ENCODE peak calls at places on chromosomes 3 and 15, in ten cellular contexts. One of them, this sample, is unnamed.

GRCh38 chr3:99562990-99563607 is 75.3 kb upstream of the COL8A1 start:
- DNase-seq in endothelial cell: no peak
- DNase-seq in kidney epithelial cell: no peak
- DNase-seq in pancreas: no peak
- DNase-seq in adrenal gland: no peak
- DNase-seq in fibroblast of lung: peak; percentile 77
- DNase-seq in neural progenitor cell: no peak
- DNase-seq in GM13977: no peak
- DNase-seq in AG10803: peak; percentile 89
- DNase-seq in cardiac muscle cell: no peak
- DNase-seq in this sample: no peak

GRCh38 chr3:52291508-52292181 is 4.0 kb downstream of the GLYCTK start:
- DNase-seq in pancreas: peak; percentile 59
- DNase-seq in AG10803: no peak
- DNase-seq in GM13977: peak; percentile 79
- DNase-seq in neural progenitor cell: peak; percentile 67
- DNase-seq in kidney epithelial cell: no peak
- DNase-seq in adrenal gland: no peak
- DNase-seq in endothelial cell: peak; percentile 56
- DNase-seq in fibroblast of lung: no peak
- DNase-seq in cardiac muscle cell: peak; percentile 51
- DNase-seq in this sample: no peak

GRCh38 chr15:84915011-84915958 is 30.8 kb downstream of the SLC28A1 start:
- DNase-seq in adrenal gland: peak; percentile 88
- DNase-seq in AG10803: peak; percentile 85
- DNase-seq in pancreas: no peak
- DNase-seq in cardiac muscle cell: peak; percentile 96
- DNase-seq in GM13977: peak; percentile 86
- DNase-seq in endothelial cell: no peak
- DNase-seq in fibroblast of lung: peak; percentile 97
- DNase-seq in kidney epithelial cell: peak; percentile 89
- DNase-seq in neural progenitor cell: no peak
- DNase-seq in this sample: peak; percentile 63

GRCh38 chr15:65083262-65083701 is 6.7 kb downstream of the KBTBD13 start:
- DNase-seq in AG10803: no peak
- DNase-seq in cardiac muscle cell: peak; percentile 64
- DNase-seq in neural progenitor cell: peak; percentile 92
- DNase-seq in pancreas: no peak
- DNase-seq in fibroblast of lung: peak; percentile 57
- DNase-seq in endothelial cell: no peak
- DNase-seq in GM13977: no peak
- DNase-seq in kidney epithelial cell: no peak
- DNase-seq in adrenal gland: no peak
- DNase-seq in this sample: no peak

GRCh38 chr3:193960485-193961172 is 175.3 kb upstream of the HES1 start:
- DNase-seq in GM13977: no peak
- DNase-seq in cardiac muscle cell: no peak
- DNase-seq in adrenal gland: no peak
- DNase-seq in pancreas: no peak
- DNase-seq in endothelial cell: no peak
- DNase-seq in kidney epithelial cell: peak; percentile 73
- DNase-seq in fibroblast of lung: peak; percentile 91
- DNase-seq in AG10803: no peak
- DNase-seq in neural progenitor cell: no peak
- DNase-seq in this sample: no peak

GRCh38 chr3:31232049-31233040 is 300.4 kb upstream of the STT3B start:
- DNase-seq in neural progenitor cell: no peak
- DNase-seq in GM13977: no peak
- DNase-seq in cardiac muscle cell: no peak
- DNase-seq in endothelial cell: no peak
- DNase-seq in fibroblast of lung: peak; percentile 41
- DNase-seq in adrenal gland: peak; percentile 44
- DNase-seq in pancreas: no peak
- DNase-seq in AG10803: no peak
- DNase-seq in kidney epithelial cell: no peak
- DNase-seq in this sample: no peak

GRCh38 chr3:69252631-69253030 is 130.2 kb upstream of the LMOD3 start:
- DNase-seq in adrenal gland: no peak
- DNase-seq in cardiac muscle cell: no peak
- DNase-seq in neural progenitor cell: no peak
- DNase-seq in endothelial cell: no peak
- DNase-seq in pancreas: no peak
- DNase-seq in GM13977: no peak
- DNase-seq in fibroblast of lung: no peak
- DNase-seq in kidney epithelial cell: no peak
- DNase-seq in AG10803: no peak
- DNase-seq in this sample: no peak

GRCh38 chr3:194267744-194268658 is 83.1 kb downstream of the CPN2 start:
- DNase-seq in fibroblast of lung: peak; percentile 79
- DNase-seq in GM13977: no peak
- DNase-seq in cardiac muscle cell: no peak
- DNase-seq in AG10803: no peak
- DNase-seq in adrenal gland: peak; percentile 58
- DNase-seq in endothelial cell: no peak
- DNase-seq in neural progenitor cell: no peak
- DNase-seq in pancreas: no peak
- DNase-seq in kidney epithelial cell: no peak
- DNase-seq in this sample: no peak

GRCh38 chr3:100097919-100098896 is 16.1 kb downstream of the FILIP1L start:
- DNase-seq in fibroblast of lung: no peak
- DNase-seq in neural progenitor cell: no peak
- DNase-seq in adrenal gland: peak; percentile 55
- DNase-seq in cardiac muscle cell: peak; percentile 10
- DNase-seq in kidney epithelial cell: no peak
- DNase-seq in pancreas: no peak
- DNase-seq in endothelial cell: no peak
- DNase-seq in AG10803: no peak
- DNase-seq in GM13977: no peak
- DNase-seq in this sample: no peak

GRCh38 chr3:57545636-57546268 is 1.6 kb upstream of the DNAH12 start:
- DNase-seq in cardiac muscle cell: no peak
- DNase-seq in GM13977: no peak
- DNase-seq in pancreas: no peak
- DNase-seq in kidney epithelial cell: no peak
- DNase-seq in neural progenitor cell: peak; percentile 4
- DNase-seq in adrenal gland: peak; percentile 78
- DNase-seq in endothelial cell: no peak
- DNase-seq in AG10803: no peak
- DNase-seq in fibroblast of lung: peak; percentile 56
- DNase-seq in this sample: no peak

GRCh38 chr3:58416191-58416590 is 17.4 kb downstream of the PDHB start:
- DNase-seq in cardiac muscle cell: no peak
- DNase-seq in neural progenitor cell: peak; percentile 48
- DNase-seq in pancreas: no peak
- DNase-seq in GM13977: no peak
- DNase-seq in AG10803: no peak
- DNase-seq in fibroblast of lung: no peak
- DNase-seq in adrenal gland: no peak
- DNase-seq in endothelial cell: no peak
- DNase-seq in kidney epithelial cell: no peak
- DNase-seq in this sample: no peak

GRCh38 chr3:195583831-195584542 is at the start of gene APOD:
- DNase-seq in AG10803: peak; percentile 59
- DNase-seq in endothelial cell: no peak
- DNase-seq in neural progenitor cell: no peak
- DNase-seq in fibroblast of lung: peak; percentile 5
- DNase-seq in pancreas: no peak
- DNase-seq in GM13977: no peak
- DNase-seq in adrenal gland: no peak
- DNase-seq in cardiac muscle cell: no peak
- DNase-seq in kidney epithelial cell: no peak
- DNase-seq in this sample: no peak

GRCh38 chr15:69573815-69574472 is 121.3 kb downstream of the RPLP1 start:
- DNase-seq in cardiac muscle cell: no peak
- DNase-seq in AG10803: no peak
- DNase-seq in endothelial cell: no peak
- DNase-seq in pancreas: no peak
- DNase-seq in kidney epithelial cell: no peak
- DNase-seq in fibroblast of lung: peak; percentile 79
- DNase-seq in GM13977: no peak
- DNase-seq in adrenal gland: no peak
- DNase-seq in neural progenitor cell: no peak
- DNase-seq in this sample: no peak

GRCh38 chr3:39577541-39577940 is 110.1 kb downstream of the MOBP start:
- DNase-seq in endothelial cell: no peak
- DNase-seq in kidney epithelial cell: no peak
- DNase-seq in AG10803: no peak
- DNase-seq in pancreas: no peak
- DNase-seq in fibroblast of lung: no peak
- DNase-seq in neural progenitor cell: peak; percentile 69
- DNase-seq in adrenal gland: no peak
- DNase-seq in GM13977: no peak
- DNase-seq in cardiac muscle cell: no peak
- DNase-seq in this sample: no peak

GRCh38 chr15:21261965-21262850 is 178.1 kb downstream of the POTEB3 start:
- DNase-seq in cardiac muscle cell: no peak
- DNase-seq in endothelial cell: no peak
- DNase-seq in fibroblast of lung: no peak
- DNase-seq in kidney epithelial cell: no peak
- DNase-seq in GM13977: no peak
- DNase-seq in AG10803: no peak
- DNase-seq in pancreas: peak; percentile 56
- DNase-seq in neural progenitor cell: no peak
- DNase-seq in adrenal gland: no peak
- DNase-seq in this sample: no peak

GRCh38 chr3:184815046-184815930 is 3.3 kb downstream of the VPS8 start:
- DNase-seq in cardiac muscle cell: no peak
- DNase-seq in AG10803: peak; percentile 53
- DNase-seq in pancreas: no peak
- DNase-seq in fibroblast of lung: peak; percentile 90
- DNase-seq in GM13977: no peak
- DNase-seq in endothelial cell: no peak
- DNase-seq in neural progenitor cell: no peak
- DNase-seq in kidney epithelial cell: peak; percentile 12
- DNase-seq in adrenal gland: no peak
- DNase-seq in this sample: peak; percentile 31

GRCh38 chr15:72585659-72586058 is 68.8 kb upstream of the GOLGA6B start:
- DNase-seq in endothelial cell: no peak
- DNase-seq in kidney epithelial cell: no peak
- DNase-seq in cardiac muscle cell: no peak
- DNase-seq in neural progenitor cell: no peak
- DNase-seq in adrenal gland: no peak
- DNase-seq in fibroblast of lung: peak; percentile 25
- DNase-seq in AG10803: peak; percentile 24
- DNase-seq in GM13977: no peak
- DNase-seq in pancreas: no peak
- DNase-seq in this sample: no peak
- TF ChIP-seq CTCF in endothelial cell: no peak
- TF ChIP-seq CTCF in kidney epithelial cell: peak; percentile 33
- TF ChIP-seq CTCF in cardiac muscle cell: peak; percentile 26
- TF ChIP-seq CTCF in neural progenitor cell: no peak
- TF ChIP-seq CTCF in adrenal gland: peak; percentile 41
- TF ChIP-seq CTCF in fibroblast of lung: peak; percentile 39
- TF ChIP-seq CTCF in AG10803: peak; percentile 43
- TF ChIP-seq CTCF in GM13977: peak; percentile 24
- TF ChIP-seq CTCF in pancreas: no peak
- TF ChIP-seq CTCF in this sample: peak; percentile 28

DNA sequence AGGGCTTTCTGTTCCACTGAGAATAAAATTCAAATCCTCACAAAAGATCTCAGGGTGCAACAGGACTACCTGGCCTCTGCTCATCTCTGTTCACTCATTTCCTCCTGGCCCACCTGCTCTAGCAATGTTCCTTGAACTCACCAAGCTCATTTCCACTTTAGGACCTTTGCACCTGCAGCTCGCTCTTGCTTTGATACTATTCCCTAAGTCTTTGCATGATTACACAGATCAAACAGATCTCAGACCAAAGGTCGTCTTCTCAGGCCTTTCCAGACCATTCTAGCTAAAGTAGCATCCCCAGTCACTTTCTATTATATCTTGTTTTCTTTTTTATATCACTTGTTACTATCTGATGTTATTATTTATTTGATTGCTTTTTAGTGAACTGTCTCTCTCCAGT is 54.7 kb downstream of the B3GNT5 start:
- DNase-seq in endothelial cell: no peak
- DNase-seq in cardiac muscle cell: no peak
- DNase-seq in neural progenitor cell: no peak
- DNase-seq in adrenal gland: no peak
- DNase-seq in GM13977: no peak
- DNase-seq in fibroblast of lung: no peak
- DNase-seq in pancreas: no peak
- DNase-seq in AG10803: no peak
- DNase-seq in kidney epithelial cell: no peak
- DNase-seq in this sample: no peak
- TF ChIP-seq CTCF in endothelial cell: no peak
- TF ChIP-seq CTCF in cardiac muscle cell: no peak
- TF ChIP-seq CTCF in neural progenitor cell: no peak
- TF ChIP-seq CTCF in adrenal gland: no peak
- TF ChIP-seq CTCF in GM13977: no peak
- TF ChIP-seq CTCF in fibroblast of lung: no peak
- TF ChIP-seq CTCF in pancreas: no peak
- TF ChIP-seq CTCF in AG10803: no peak
- TF ChIP-seq CTCF in kidney epithelial cell: no peak
- TF ChIP-seq CTCF in this sample: no peak

GRCh38 chr15:92425578-92426225 is 32.0 kb downstream of the ST8SIA2 start:
- DNase-seq in kidney epithelial cell: no peak
- DNase-seq in neural progenitor cell: peak; percentile 73
- DNase-seq in adrenal gland: no peak
- DNase-seq in GM13977: no peak
- DNase-seq in pancreas: no peak
- DNase-seq in cardiac muscle cell: peak; percentile 44
- DNase-seq in endothelial cell: no peak
- DNase-seq in fibroblast of lung: no peak
- DNase-seq in AG10803: no peak
- DNase-seq in this sample: no peak
- TF ChIP-seq CTCF in kidney epithelial cell: no peak
- TF ChIP-seq CTCF in neural progenitor cell: peak; percentile 62
- TF ChIP-seq CTCF in adrenal gland: no peak
- TF ChIP-seq CTCF in GM13977: no peak
- TF ChIP-seq CTCF in pancreas: no peak
- TF ChIP-seq CTCF in cardiac muscle cell: no peak
- TF ChIP-seq CTCF in endothelial cell: no peak
- TF ChIP-seq CTCF in fibroblast of lung: no peak
- TF ChIP-seq CTCF in AG10803: no peak
- TF ChIP-seq CTCF in this sample: no peak

GRCh38 chr3:129626744-129627349 is 20.4 kb upstream of the PLXND1 start:
- DNase-seq in adrenal gland: peak; percentile 86
- DNase-seq in neural progenitor cell: peak; percentile 89
- DNase-seq in GM13977: peak; percentile 97
- DNase-seq in AG10803: peak; percentile 85
- DNase-seq in kidney epithelial cell: no peak
- DNase-seq in cardiac muscle cell: peak; percentile 89
- DNase-seq in pancreas: peak; percentile 93
- DNase-seq in endothelial cell: peak; percentile 90
- DNase-seq in fibroblast of lung: peak; percentile 81
- DNase-seq in this sample: no peak
- TF ChIP-seq CTCF in adrenal gland: no peak
- TF ChIP-seq CTCF in neural progenitor cell: peak; percentile 7
- TF ChIP-seq CTCF in GM13977: peak; percentile 18
- TF ChIP-seq CTCF in AG10803: no peak
- TF ChIP-seq CTCF in kidney epithelial cell: peak; percentile 7
- TF ChIP-seq CTCF in cardiac muscle cell: no peak
- TF ChIP-seq CTCF in pancreas: no peak
- TF ChIP-seq CTCF in endothelial cell: no peak
- TF ChIP-seq CTCF in fibroblast of lung: no peak
- TF ChIP-seq CTCF in this sample: no peak